ENCODE peak calls at places on chromosome 14, in six cellular contexts. N is hepatocyte, M is AG10803, K is cardiac muscle cell, G is fibroblast of the aortic adventitia, C is GM12865. Z is an unnamed sample.

GRCh38 chr14:54838931-54839512 is 63.6 kb downstream of the GCH1 start:
- DNase-seq in N (no peak), M (no peak), K (no peak), G (no peak), C (no peak), Z (no peak)

GRCh38 chr14:103089386-103090335 is 4.9 kb upstream of the EXOC3L4 start:
- DNase-seq in N (no peak), M (no peak), K (no peak), G (no peak), C (no peak), Z (no peak)

GRCh38 chr14:76250345-76250744 is 98.6 kb downstream of the GPATCH2L start:
- DNase-seq in N (no peak), M (no peak), K (no peak), G (no peak), C (no peak), Z (peak)

GRCh38 chr14:31990183-31990862 is 86.8 kb upstream of the ARHGAP5 start:
- DNase-seq in N (no peak), M (peak), K (no peak), G (no peak), C (no peak), Z (no peak)

GRCh38 chr14:28952707-28953106 is 186.1 kb downstream of the FOXG1 start:
- DNase-seq in N (no peak), M (no peak), K (no peak), G (no peak), C (no peak), Z (peak)

GRCh38 chr14:74400328-74400727 is 25.7 kb downstream of the SYNDIG1L start:
- DNase-seq in N (no peak), M (no peak), K (peak), G (peak), C (no peak), Z (no peak)

GRCh38 chr14:82872494-82872893 is 1338.8 kb upstream of the SEL1L start:
- DNase-seq in N (no peak), M (no peak), K (no peak), G (no peak), C (peak), Z (no peak)

GRCh38 chr14:33932526-33933292 is 18.2 kb downstream of the EGLN3 start:
- DNase-seq in N (no peak), M (no peak), K (no peak), G (no peak), C (no peak), Z (no peak)

GRCh38 chr14:95197498-95198010 is 40.2 kb upstream of the DICER1 start:
- DNase-seq in N (peak), M (no peak), K (no peak), G (no peak), C (no peak), Z (peak)

GRCh38 chr14:104149617-104150141 is 11.3 kb downstream of the KIF26A start:
- DNase-seq in N (peak), M (no peak), K (peak), G (no peak), C (no peak), Z (no peak)

GRCh38 chr14:92902726-92903125 is 20.2 kb upstream of the CHGA start:
- DNase-seq in N (no peak), M (no peak), K (no peak), G (no peak), C (no peak), Z (no peak)

GRCh38 chr14:65237023-65237814 is 134.9 kb upstream of the MAX start:
- DNase-seq in N (no peak), M (peak), K (no peak), G (peak), C (no peak), Z (no peak)

GRCh38 chr14:75941030-75941429 is 40.8 kb downstream of the TGFB3 start:
- DNase-seq in N (no peak), M (peak), K (no peak), G (no peak), C (no peak), Z (no peak)

GRCh38 chr14:95770777-95771176 is 56.9 kb upstream of the TCL1A start:
- DNase-seq in N (no peak), M (no peak), K (no peak), G (no peak), C (peak), Z (no peak)

GRCh38 chr14:27184371-27184901 is 586.6 kb upstream of the NOVA1 start:
- DNase-seq in N (no peak), M (no peak), K (no peak), G (no peak), C (no peak), Z (no peak)

GRCh38 chr14:77039285-77040058 is 11.0 kb upstream of the IRF2BPL start:
- DNase-seq in N (peak), M (peak), K (peak), G (peak), C (peak), Z (no peak)

GRCh38 chr14:92099802-92100201 is 6.6 kb downstream of the ATXN3 start:
- DNase-seq in N (no peak), M (no peak), K (no peak), G (no peak), C (no peak), Z (no peak)

GRCh38 chr14:59406454-59407245 is 58.5 kb downstream of the GPR135 start:
- DNase-seq in N (peak), M (peak), K (no peak), G (peak), C (no peak), Z (no peak)

GRCh38 chr14:75430526-75430925 is 2.7 kb downstream of the JDP2 start:
- DNase-seq in N (peak), M (peak), K (no peak), G (peak), C (no peak), Z (peak)

GRCh38 chr14:28983279-28983678 is 216.7 kb downstream of the FOXG1 start:
- DNase-seq in N (no peak), M (no peak), K (no peak), G (no peak), C (no peak), Z (no peak)

GRCh38 chr14:59254911-59255545 is 66.6 kb downstream of the DAAM1 start:
- DNase-seq in N (no peak), M (peak), K (no peak), G (peak), C (peak), Z (no peak)

GRCh38 chr14:22994762-22995275 is 12.5 kb upstream of the AJUBA start:
- DNase-seq in N (peak), M (peak), K (peak), G (peak), C (peak), Z (no peak)

GRCh38 chr14:103188691-103189480 is 65.6 kb downstream of the TNFAIP2 start:
- DNase-seq in N (peak), M (peak), K (peak), G (peak), C (peak), Z (no peak)

GRCh38 chr14:64928239-64929002 is 14.1 kb downstream of the GPX2 start:
- DNase-seq in N (no peak), M (no peak), K (no peak), G (no peak), C (peak), Z (no peak)

GRCh38 chr14:101072945-101073597 is 169.5 kb upstream of the RTL1 start:
- DNase-seq in N (peak), M (peak), K (peak), G (peak), C (peak), Z (peak)

GRCh38 chr14:34181308-34181707 is 230.4 kb upstream of the EGLN3 start:
- DNase-seq in N (no peak), M (no peak), K (no peak), G (no peak), C (no peak), Z (no peak)

GRCh38 chr14:22820731-22821130 is 5.5 kb upstream of the SLC7A7 start:
- DNase-seq in N (no peak), M (peak), K (no peak), G (no peak), C (no peak), Z (no peak)

GRCh38 chr14:44866770-44867169 is 95.0 kb downstream of the KLHL28 start:
- DNase-seq in N (no peak), M (no peak), K (no peak), G (no peak), C (no peak), Z (no peak)

GRCh38 chr14:60723218-60724079 is 702 bp downstream of the SIX4 start:
- DNase-seq in N (peak), M (peak), K (peak), G (peak), C (peak), Z (no peak)

GRCh38 chr14:51304428-51304827 is 64.4 kb downstream of the TMX1 start:
- DNase-seq in N (no peak), M (peak), K (no peak), G (peak), C (no peak), Z (no peak)

GRCh38 chr14:69423279-69423678 is 24.8 kb downstream of the SLC39A9 start:
- DNase-seq in N (no peak), M (peak), K (no peak), G (peak), C (no peak), Z (no peak)

GRCh38 chr14:91961297-91962220 is 14.1 kb upstream of the FBLN5 start:
- DNase-seq in N (no peak), M (no peak), K (no peak), G (no peak), C (no peak), Z (no peak)

GRCh38 chr14:101055106-101055662 is 151.7 kb upstream of the RTL1 start:
- DNase-seq in N (no peak), M (no peak), K (no peak), G (no peak), C (no peak), Z (no peak)

GRCh38 chr14:102105369-102105768 is 18.5 kb upstream of the HSP90AA1 start:
- DNase-seq in N (no peak), M (no peak), K (no peak), G (no peak), C (no peak), Z (no peak)

GRCh38 chr14:61838661-61839060 is 76.4 kb downstream of the SNAPC1 start:
- DNase-seq in N (no peak), M (no peak), K (no peak), G (peak), C (no peak), Z (no peak)

GRCh38 chr14:50821471-50822464 is 9.2 kb downstream of the NIN start:
- DNase-seq in N (no peak), M (peak), K (no peak), G (no peak), C (peak), Z (no peak)

GRCh38 chr14:63563370-63564026 is 20.3 kb upstream of the PPP2R5E start:
- DNase-seq in N (peak), M (no peak), K (no peak), G (peak), C (no peak), Z (no peak)

GRCh38 chr14:36660736-36661505 is 739 bp upstream of the PAX9 start:
- DNase-seq in N (no peak), M (no peak), K (no peak), G (no peak), C (no peak), Z (no peak)
- H3K4me3 ChIP-seq in N (peak), M (peak), K (peak), G (no peak), C (no peak), Z (peak)

GRCh38 chr14:89955022-89955414 is 488 bp upstream of the EFCAB11 start:
- DNase-seq in N (peak), M (no peak), K (no peak), G (no peak), C (no peak), Z (peak)

GRCh38 chr14:89955418-89956293 is at the start of gene TDP1:
- DNase-seq in N (peak), M (peak), K (peak), G (peak), C (peak), Z (peak)

GRCh38 chr14:89953602-89954001 is 928 bp downstream of the EFCAB11 start:
- DNase-seq in N (no peak), M (no peak), K (no peak), G (no peak), C (no peak), Z (no peak)

GRCh38 chr14:89952581-89952980 is 1.9 kb downstream of the EFCAB11 start:
- DNase-seq in N (no peak), M (no peak), K (no peak), G (no peak), C (no peak), Z (no peak)

GRCh38 chr14:89954045-89955021 is at the start of gene EFCAB11:
- DNase-seq in N (peak), M (peak), K (peak), G (peak), C (peak), Z (peak)
- TF ChIP-seq CTCF in N (peak), M (no peak), K (peak), G (peak), C (peak), Z (peak)

GRCh38 chr14:89428556-89429196 is 11.6 kb upstream of the FOXN3 start:
- DNase-seq in N (no peak), M (peak), K (no peak), G (peak), C (no peak), Z (no peak)
- H3K4me3 ChIP-seq in N (no peak), M (no peak), K (no peak), G (no peak), C (no peak), Z (no peak)

DNA sequence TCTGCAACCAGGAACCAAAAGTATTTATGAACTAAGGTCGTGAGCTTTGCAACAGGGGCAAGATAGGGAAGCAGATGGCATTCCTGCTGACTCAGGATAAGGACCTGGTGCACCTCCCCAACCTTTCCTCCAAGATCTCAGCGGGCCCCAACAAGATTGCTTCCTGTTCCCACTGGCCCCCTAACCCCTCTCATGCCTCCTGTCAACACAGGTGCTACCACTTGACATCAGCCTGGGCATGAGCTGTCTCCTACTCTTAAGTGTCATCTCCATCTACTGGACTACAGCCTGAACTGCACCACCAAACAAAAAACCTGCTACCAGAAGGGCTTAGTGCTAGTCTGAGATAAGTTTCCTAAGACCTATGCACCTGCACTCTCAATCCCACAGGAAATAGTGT is 32.7 kb downstream of the MED6 start:
- DNase-seq in N (peak), M (peak), K (peak), G (peak), C (peak), Z (peak)
- TF ChIP-seq CTCF in N (peak), M (peak), K (peak), G (peak), C (peak), Z (peak)

DNA sequence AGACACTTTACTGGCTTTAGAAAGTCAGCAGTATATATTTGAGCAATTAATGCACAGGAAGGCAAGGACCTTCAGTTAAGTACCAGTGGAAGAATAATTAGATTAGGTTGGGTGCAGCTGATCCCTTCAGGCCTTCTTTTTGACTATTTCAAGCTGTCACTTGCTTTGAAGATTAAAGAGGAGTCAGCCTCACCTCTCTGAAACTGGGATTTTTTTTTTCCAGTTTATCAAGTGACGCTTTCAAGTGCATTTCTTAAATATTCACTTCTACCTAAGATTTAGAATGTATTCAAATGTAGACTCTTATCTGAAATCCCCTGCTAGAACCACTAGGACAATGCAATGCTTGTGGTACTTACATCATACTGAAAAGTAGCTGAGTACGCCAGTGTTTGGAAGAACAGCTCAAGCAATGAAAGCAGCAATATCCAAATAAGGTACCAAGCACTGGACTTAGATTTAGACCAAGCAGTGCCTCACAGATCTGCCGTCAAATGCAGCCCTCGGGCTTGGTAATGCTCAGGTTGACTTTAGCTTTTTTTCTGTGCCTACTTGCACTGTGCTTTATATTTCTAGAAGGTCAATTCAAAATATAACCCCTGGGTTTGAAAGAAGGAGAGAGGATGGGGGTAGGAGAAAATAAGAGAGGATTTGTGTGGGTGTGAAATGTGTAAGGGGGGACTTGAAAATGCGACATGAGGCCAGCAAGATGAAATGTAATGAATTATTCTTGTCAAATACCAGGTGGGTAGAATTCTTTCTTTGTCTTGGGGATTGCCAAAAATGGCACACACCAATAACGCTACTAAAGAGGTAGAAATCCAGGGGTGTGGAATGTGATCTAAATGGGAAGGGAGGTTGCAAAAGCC is 3.7 kb upstream of the FERMT2 start:
- DNase-seq in N (peak), M (no peak), K (peak), G (peak), C (peak), Z (no peak)
- H3K4me3 ChIP-seq in N (no peak), M (no peak), K (no peak), G (no peak), C (no peak), Z (no peak)